ENCODE peak calls at places on chromosomes 5 and 9, in seven cellular contexts. A, K, G, S, B, D and E are unnamed samples.

GRCh38 chr5:61673007-61673735 is 341.1 kb downstream of the ZSWIM6 start:
- DNase-seq in B (no peak), D (peak; percentile 18), S (peak; percentile 72), G (peak; percentile 61), A (peak; percentile 33), K (peak; percentile 94), E (peak; percentile 80)

GRCh38 chr5:133611357-133612020 is 852 bp downstream of the FSTL4 start:
- DNase-seq in A (no peak), G (no peak), D (peak; percentile 7), K (no peak), B (peak; percentile 34), S (peak; percentile 11), E (no peak)

GRCh38 chr9:17614246-17614645 is 35.4 kb downstream of the SH3GL2 start:
- DNase-seq in K (no peak), G (no peak), A (no peak), S (no peak), B (no peak), D (no peak), E (no peak)

GRCh38 chr5:39891376-39891775 is 466.6 kb upstream of the DAB2 start:
- DNase-seq in B (no peak), D (no peak), S (no peak), A (no peak), K (peak; percentile 5), G (no peak), E (no peak)

GRCh38 chr9:125513634-125514413 is 193.2 kb downstream of the MAPKAP1 start:
- DNase-seq in D (no peak), A (peak; percentile 68), G (peak; percentile 42), K (peak; percentile 83), S (peak; percentile 55), B (no peak), E (peak; percentile 62)

GRCh38 chr5:109035470-109035869 is 287.8 kb downstream of the FER start:
- DNase-seq in S (no peak), D (no peak), K (no peak), A (no peak), G (no peak), B (no peak), E (no peak)

GRCh38 chr5:11251242-11251641 is 490.2 kb upstream of the DAP start:
- DNase-seq in A (no peak), S (peak; percentile 29), B (no peak), K (peak; percentile 89), G (peak; percentile 53), D (no peak), E (no peak)

GRCh38 chr9:132538071-132538470 is 44.3 kb upstream of the BARHL1 start:
- DNase-seq in B (no peak), S (no peak), D (no peak), A (no peak), G (peak; percentile 88), K (no peak), E (peak; percentile 86)

GRCh38 chr5:169805527-169805934 is 168.5 kb downstream of the DOCK2 start:
- DNase-seq in K (no peak), D (peak; percentile 90), G (no peak), S (no peak), B (no peak), A (no peak), E (no peak)

GRCh38 chr9:76203373-76203772 is 190.9 kb downstream of the RFK start:
- DNase-seq in K (peak; percentile 21), G (peak; percentile 25), D (no peak), B (no peak), A (peak; percentile 61), S (peak; percentile 38), E (no peak)

GRCh38 chr5:175466700-175467318 is 11.6 kb upstream of the SFXN1 start:
- DNase-seq in K (peak; percentile 45), A (no peak), B (no peak), S (no peak), D (no peak), G (no peak), E (no peak)

GRCh38 chr5:165029471-165029870 is 1524.1 kb downstream of the MAT2B start:
- DNase-seq in G (peak; percentile 42), B (no peak), A (no peak), S (peak; percentile 59), K (no peak), D (no peak), E (peak; percentile 36)

GRCh38 chr5:9047932-9048331 is 497.9 kb downstream of the SEMA5A start:
- DNase-seq in S (no peak), B (no peak), D (no peak), A (no peak), G (no peak), K (no peak), E (no peak)

GRCh38 chr5:178590141-178590923 is at the start of gene COL23A1:
- DNase-seq in K (peak; percentile 13), S (peak; percentile 73), A (peak; percentile 28), G (no peak), B (peak; percentile 23), D (no peak), E (no peak)

GRCh38 chr5:135715267-135716050 is 119.0 kb upstream of the SLC25A48 start:
- DNase-seq in G (no peak), D (no peak), K (peak; percentile 64), A (no peak), S (no peak), B (no peak), E (peak; percentile 25)

GRCh38 chr9:15142903-15143534 is 164.0 kb downstream of the TTC39B start:
- DNase-seq in K (peak; percentile 63), D (no peak), G (no peak), A (no peak), B (peak; percentile 29), S (peak; percentile 70), E (peak; percentile 51)

GRCh38 chr5:15366676-15367391 is 133.1 kb upstream of the FBXL7 start:
- DNase-seq in D (no peak), S (no peak), A (no peak), K (peak; percentile 44), B (no peak), G (no peak), E (no peak)

GRCh38 chr5:181140766-181141165 is 6.6 kb upstream of the OR2V2 start:
- DNase-seq in D (no peak), K (no peak), G (no peak), B (no peak), S (no peak), A (no peak), E (no peak)

GRCh38 chr5:151492729-151493128 is 45.3 kb downstream of the SLC36A1 start:
- DNase-seq in G (no peak), B (no peak), A (no peak), D (no peak), S (no peak), K (peak; percentile 51), E (no peak)

GRCh38 chr5:103290846-103291245 is 32.3 kb downstream of the MACIR start:
- DNase-seq in G (no peak), K (no peak), S (no peak), A (no peak), D (no peak), B (no peak), E (no peak)

GRCh38 chr5:102511666-102512065 is 12.9 kb upstream of the SLCO6A1 start:
- DNase-seq in B (no peak), K (no peak), G (no peak), D (no peak), S (peak; percentile 23), A (no peak), E (no peak)

GRCh38 chr9:79176298-79176697 is 395.5 kb upstream of the TLE4 start:
- DNase-seq in K (no peak), D (no peak), S (no peak), A (no peak), G (no peak), B (no peak), E (no peak)

GRCh38 chr5:39498247-39498952 is 73.6 kb upstream of the DAB2 start:
- DNase-seq in B (no peak), S (peak; percentile 28), K (peak; percentile 24), D (no peak), A (no peak), G (no peak), E (peak; percentile 17)

GRCh38 chr9:86407022-86407421 is 52.8 kb upstream of the TUT7 start:
- DNase-seq in G (peak; percentile 44), S (peak; percentile 87), B (no peak), D (no peak), A (peak; percentile 79), K (peak; percentile 89), E (no peak)

GRCh38 chr5:65014769-65015168 is 246.0 kb downstream of the CWC27 start:
- DNase-seq in G (no peak), D (no peak), S (no peak), A (no peak), K (no peak), B (no peak), E (no peak)

GRCh38 chr9:111736714-111737113 is 58.0 kb downstream of the SHOC1 start:
- DNase-seq in B (no peak), D (no peak), G (no peak), A (no peak), K (no peak), S (no peak), E (no peak)

GRCh38 chr5:79107020-79107796 is 4.4 kb upstream of the BHMT start:
- DNase-seq in K (no peak), A (no peak), B (no peak), S (peak; percentile 45), G (no peak), D (no peak), E (no peak)

GRCh38 chr5:161547573-161548471 is 1.3 kb upstream of the GABRB2 start:
- DNase-seq in B (peak; percentile 43), G (peak; percentile 18), D (no peak), K (no peak), S (peak; percentile 16), A (no peak), E (no peak)

GRCh38 chr5:65769539-65769938 is 47.5 kb downstream of the NLN start:
- DNase-seq in D (no peak), G (no peak), K (peak; percentile 88), S (no peak), A (no peak), B (no peak), E (no peak)